ENCODE peak calls at places on chromosomes 2 and 18, in seven cellular contexts. One of them, this sample, is unnamed.

GRCh38 chr2:30336978-30337841 is 105.9 kb downstream of the LBH start:
- DNase-seq in mesendoderm: no peak
- DNase-seq in HepG2: no peak
- DNase-seq in A549: no peak
- DNase-seq in astrocyte: peak
- DNase-seq in mammary epithelial cell: no peak
- DNase-seq in IMR-90: peak
- DNase-seq in this sample: no peak

GRCh38 chr2:179876266-179876665 is 14.9 kb upstream of the ZNF385B start:
- DNase-seq in mesendoderm: no peak
- DNase-seq in mammary epithelial cell: no peak
- DNase-seq in HepG2: peak
- DNase-seq in IMR-90: no peak
- DNase-seq in A549: no peak
- DNase-seq in astrocyte: no peak
- DNase-seq in this sample: no peak

GRCh38 chr2:210620456-210620855 is 64.1 kb downstream of the CPS1 start:
- DNase-seq in HepG2: no peak
- DNase-seq in astrocyte: no peak
- DNase-seq in mammary epithelial cell: no peak
- DNase-seq in A549: no peak
- DNase-seq in mesendoderm: peak
- DNase-seq in IMR-90: no peak
- DNase-seq in this sample: no peak

GRCh38 chr18:6257950-6258349 is 156.8 kb downstream of the L3MBTL4 start:
- DNase-seq in A549: no peak
- DNase-seq in mesendoderm: peak
- DNase-seq in HepG2: peak
- DNase-seq in mammary epithelial cell: no peak
- DNase-seq in IMR-90: no peak
- DNase-seq in astrocyte: no peak
- DNase-seq in this sample: no peak

GRCh38 chr2:236161531-236161930 is 6.7 kb downstream of the GBX2 start:
- DNase-seq in HepG2: no peak
- DNase-seq in IMR-90: no peak
- DNase-seq in A549: no peak
- DNase-seq in astrocyte: no peak
- DNase-seq in mesendoderm: no peak
- DNase-seq in mammary epithelial cell: no peak
- DNase-seq in this sample: no peak

GRCh38 chr18:24368749-24369148 is 28.9 kb downstream of the OSBPL1A start:
- DNase-seq in IMR-90: peak
- DNase-seq in mesendoderm: peak
- DNase-seq in HepG2: no peak
- DNase-seq in mammary epithelial cell: peak
- DNase-seq in astrocyte: no peak
- DNase-seq in A549: no peak
- DNase-seq in this sample: no peak

GRCh38 chr18:25349926-25350560 is 1.9 kb downstream of the ZNF521 start:
- DNase-seq in HepG2: no peak
- DNase-seq in mesendoderm: peak
- DNase-seq in astrocyte: no peak
- DNase-seq in A549: no peak
- DNase-seq in IMR-90: peak
- DNase-seq in mammary epithelial cell: no peak
- DNase-seq in this sample: peak

GRCh38 chr2:151095463-151095862 is 166.2 kb downstream of the RBM43 start:
- DNase-seq in A549: no peak
- DNase-seq in astrocyte: no peak
- DNase-seq in mesendoderm: no peak
- DNase-seq in IMR-90: no peak
- DNase-seq in HepG2: no peak
- DNase-seq in mammary epithelial cell: peak
- DNase-seq in this sample: no peak

GRCh38 chr18:76801567-76802505 is 20.5 kb upstream of the ZNF236 start:
- DNase-seq in mesendoderm: peak
- DNase-seq in IMR-90: peak
- DNase-seq in HepG2: peak
- DNase-seq in astrocyte: no peak
- DNase-seq in A549: peak
- DNase-seq in mammary epithelial cell: peak
- DNase-seq in this sample: peak

GRCh38 chr2:3594493-3595281 is at the start of gene COLEC11:
- DNase-seq in mesendoderm: peak
- DNase-seq in mammary epithelial cell: no peak
- DNase-seq in astrocyte: peak
- DNase-seq in HepG2: no peak
- DNase-seq in A549: no peak
- DNase-seq in IMR-90: no peak
- DNase-seq in this sample: no peak

GRCh38 chr2:165898381-165898780 is 55.2 kb downstream of the TTC21B start:
- DNase-seq in mammary epithelial cell: peak
- DNase-seq in IMR-90: peak
- DNase-seq in A549: no peak
- DNase-seq in astrocyte: no peak
- DNase-seq in HepG2: no peak
- DNase-seq in mesendoderm: no peak
- DNase-seq in this sample: no peak

GRCh38 chr2:207489251-207489650 is 40.5 kb upstream of the CREB1 start:
- DNase-seq in mesendoderm: no peak
- DNase-seq in IMR-90: no peak
- DNase-seq in mammary epithelial cell: no peak
- DNase-seq in A549: no peak
- DNase-seq in HepG2: no peak
- DNase-seq in astrocyte: no peak
- DNase-seq in this sample: no peak
- H3K27ac ChIP-seq in mesendoderm: no peak
- H3K27ac ChIP-seq in IMR-90: no peak
- H3K27ac ChIP-seq in mammary epithelial cell: no peak
- H3K27ac ChIP-seq in A549: no peak
- H3K27ac ChIP-seq in HepG2: no peak
- H3K27ac ChIP-seq in astrocyte: no peak
- H3K27ac ChIP-seq in this sample: no peak

GRCh38 chr2:174666786-174667369 is 69.3 kb upstream of the WIPF1 start:
- DNase-seq in A549: no peak
- DNase-seq in mesendoderm: no peak
- DNase-seq in IMR-90: no peak
- DNase-seq in astrocyte: no peak
- DNase-seq in mammary epithelial cell: no peak
- DNase-seq in HepG2: no peak
- DNase-seq in this sample: no peak

GRCh38 chr2:174669321-174669720 is 71.7 kb upstream of the WIPF1 start:
- DNase-seq in mesendoderm: no peak
- DNase-seq in HepG2: no peak
- DNase-seq in astrocyte: no peak
- DNase-seq in IMR-90: no peak
- DNase-seq in mammary epithelial cell: no peak
- DNase-seq in A549: no peak
- DNase-seq in this sample: no peak

GRCh38 chr2:174666312-174666711 is 68.7 kb upstream of the WIPF1 start:
- DNase-seq in HepG2: no peak
- DNase-seq in mesendoderm: no peak
- DNase-seq in astrocyte: no peak
- DNase-seq in mammary epithelial cell: no peak
- DNase-seq in IMR-90: no peak
- DNase-seq in A549: no peak
- DNase-seq in this sample: no peak

GRCh38 chr2:174668075-174668474 is 70.5 kb upstream of the WIPF1 start:
- DNase-seq in HepG2: no peak
- DNase-seq in astrocyte: no peak
- DNase-seq in mammary epithelial cell: no peak
- DNase-seq in IMR-90: no peak
- DNase-seq in A549: no peak
- DNase-seq in mesendoderm: no peak
- DNase-seq in this sample: no peak

DNA sequence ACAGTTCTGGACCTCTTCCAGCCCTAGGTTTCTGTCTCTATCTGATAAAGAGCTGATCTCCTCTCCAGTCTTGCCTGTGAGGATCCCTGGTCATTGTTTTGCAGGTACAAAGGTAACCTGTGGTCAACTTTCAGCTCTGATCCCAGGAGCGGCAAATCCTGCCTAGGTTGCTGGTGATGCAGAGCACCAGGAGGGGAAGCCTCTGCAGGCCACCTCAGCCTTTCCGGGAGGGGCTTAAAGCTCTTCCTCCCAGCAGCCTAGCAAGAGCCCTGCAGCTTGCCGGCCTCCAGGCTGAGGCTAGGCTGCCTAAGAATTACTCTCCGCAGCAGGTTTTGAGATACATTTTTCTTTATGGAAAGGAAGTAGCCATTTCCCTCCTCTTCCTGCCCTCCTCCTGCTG is 69.9 kb upstream of the WIPF1 start:
- DNase-seq in A549: no peak
- DNase-seq in HepG2: no peak
- DNase-seq in IMR-90: no peak
- DNase-seq in astrocyte: no peak
- DNase-seq in mammary epithelial cell: no peak
- DNase-seq in mesendoderm: peak
- DNase-seq in this sample: no peak
- H3K4me2 ChIP-seq in A549: no peak
- H3K4me2 ChIP-seq in HepG2: no peak
- H3K4me2 ChIP-seq in IMR-90: no peak
- H3K4me2 ChIP-seq in astrocyte: no peak
- H3K4me2 ChIP-seq in mammary epithelial cell: no peak
- H3K4me2 ChIP-seq in mesendoderm: no peak
- H3K4me2 ChIP-seq in this sample: no peak

GRCh38 chr2:68799615-68800400 is 65.2 kb downstream of the ARHGAP25 start:
- DNase-seq in IMR-90: no peak
- DNase-seq in HepG2: no peak
- DNase-seq in mammary epithelial cell: peak
- DNase-seq in mesendoderm: peak
- DNase-seq in astrocyte: no peak
- DNase-seq in A549: no peak
- DNase-seq in this sample: no peak

GRCh38 chr2:68799138-68799537 is 64.5 kb downstream of the ARHGAP25 start:
- DNase-seq in mesendoderm: no peak
- DNase-seq in IMR-90: no peak
- DNase-seq in HepG2: no peak
- DNase-seq in mammary epithelial cell: peak
- DNase-seq in astrocyte: no peak
- DNase-seq in A549: no peak
- DNase-seq in this sample: no peak

GRCh38 chr2:68798574-68798973 is 64.0 kb downstream of the ARHGAP25 start:
- DNase-seq in astrocyte: no peak
- DNase-seq in IMR-90: no peak
- DNase-seq in mammary epithelial cell: no peak
- DNase-seq in HepG2: no peak
- DNase-seq in A549: no peak
- DNase-seq in mesendoderm: no peak
- DNase-seq in this sample: no peak

GRCh38 chr2:68800517-68800916 is 65.9 kb downstream of the ARHGAP25 start:
- DNase-seq in A549: no peak
- DNase-seq in astrocyte: no peak
- DNase-seq in mammary epithelial cell: no peak
- DNase-seq in mesendoderm: no peak
- DNase-seq in IMR-90: no peak
- DNase-seq in HepG2: no peak
- DNase-seq in this sample: no peak

GRCh38 chr2:68796306-68796905 is 61.8 kb downstream of the ARHGAP25 start:
- DNase-seq in IMR-90: peak
- DNase-seq in A549: no peak
- DNase-seq in mesendoderm: no peak
- DNase-seq in astrocyte: no peak
- DNase-seq in HepG2: no peak
- DNase-seq in mammary epithelial cell: no peak
- DNase-seq in this sample: no peak
- H3K27ac ChIP-seq in IMR-90: no peak
- H3K27ac ChIP-seq in A549: no peak
- H3K27ac ChIP-seq in mesendoderm: no peak
- H3K27ac ChIP-seq in astrocyte: no peak
- H3K27ac ChIP-seq in HepG2: no peak
- H3K27ac ChIP-seq in mammary epithelial cell: peak
- H3K27ac ChIP-seq in this sample: no peak

GRCh38 chr2:134371041-134371440 is 117.2 kb downstream of the MGAT5 start:
- DNase-seq in HepG2: no peak
- DNase-seq in mesendoderm: no peak
- DNase-seq in mammary epithelial cell: no peak
- DNase-seq in astrocyte: no peak
- DNase-seq in IMR-90: no peak
- DNase-seq in A549: no peak
- DNase-seq in this sample: no peak
- H3K4me2 ChIP-seq in HepG2: no peak
- H3K4me2 ChIP-seq in mesendoderm: no peak
- H3K4me2 ChIP-seq in mammary epithelial cell: no peak
- H3K4me2 ChIP-seq in astrocyte: no peak
- H3K4me2 ChIP-seq in IMR-90: no peak
- H3K4me2 ChIP-seq in A549: no peak
- H3K4me2 ChIP-seq in this sample: no peak

DNA sequence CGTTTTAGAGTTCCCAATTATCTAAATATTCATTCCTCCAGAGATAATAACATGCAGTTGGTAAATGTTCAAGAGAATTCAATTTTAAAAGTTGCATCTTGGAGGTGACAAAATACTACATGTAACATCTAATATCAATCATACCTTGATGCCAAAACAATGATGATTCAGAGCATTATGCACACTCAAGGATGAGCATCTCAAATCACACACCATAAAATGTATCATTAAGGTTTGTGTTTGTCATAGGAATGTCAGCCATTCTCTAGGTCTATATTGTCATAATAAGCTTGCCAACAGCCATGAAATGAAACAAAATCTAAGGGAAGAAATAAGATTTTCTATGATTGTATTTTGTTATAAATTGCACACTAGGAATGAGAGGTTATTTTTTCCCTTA is 1667.0 kb downstream of the DPP10 start:
- DNase-seq in IMR-90: no peak
- DNase-seq in A549: no peak
- DNase-seq in mesendoderm: no peak
- DNase-seq in astrocyte: no peak
- DNase-seq in HepG2: no peak
- DNase-seq in mammary epithelial cell: no peak
- DNase-seq in this sample: no peak
- H3K27ac ChIP-seq in IMR-90: no peak
- H3K27ac ChIP-seq in A549: no peak
- H3K27ac ChIP-seq in mesendoderm: no peak
- H3K27ac ChIP-seq in astrocyte: no peak
- H3K27ac ChIP-seq in HepG2: no peak
- H3K27ac ChIP-seq in mammary epithelial cell: no peak
- H3K27ac ChIP-seq in this sample: no peak

DNA sequence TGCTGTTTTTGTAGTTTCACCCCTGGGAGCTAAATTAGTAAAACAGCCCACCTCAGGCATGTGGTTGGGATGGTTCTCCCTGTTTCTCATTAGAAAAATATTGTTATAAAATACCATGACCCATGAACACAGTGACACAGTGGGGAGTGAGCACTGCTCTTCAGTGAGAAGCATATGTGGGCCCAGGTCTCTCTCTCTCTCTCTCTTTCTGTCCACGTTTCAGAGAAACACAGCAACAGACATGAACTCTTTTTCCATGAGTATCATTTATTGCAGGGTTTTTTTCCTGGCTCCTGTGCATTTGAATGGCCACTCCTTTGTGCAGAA is 41.3 kb downstream of the CYRIA start:
- DNase-seq in IMR-90: no peak
- DNase-seq in A549: no peak
- DNase-seq in mammary epithelial cell: no peak
- DNase-seq in HepG2: no peak
- DNase-seq in astrocyte: no peak
- DNase-seq in mesendoderm: no peak
- DNase-seq in this sample: no peak
- H3K4me2 ChIP-seq in IMR-90: no peak
- H3K4me2 ChIP-seq in A549: no peak
- H3K4me2 ChIP-seq in mammary epithelial cell: no peak
- H3K4me2 ChIP-seq in HepG2: no peak
- H3K4me2 ChIP-seq in astrocyte: no peak
- H3K4me2 ChIP-seq in mesendoderm: no peak
- H3K4me2 ChIP-seq in this sample: no peak

GRCh38 chr2:147800316-147800715 is 44.5 kb upstream of the ACVR2A start:
- DNase-seq in A549: no peak
- DNase-seq in HepG2: no peak
- DNase-seq in IMR-90: no peak
- DNase-seq in mesendoderm: no peak
- DNase-seq in astrocyte: no peak
- DNase-seq in mammary epithelial cell: no peak
- DNase-seq in this sample: no peak
- H3K27ac ChIP-seq in A549: no peak
- H3K27ac ChIP-seq in HepG2: no peak
- H3K27ac ChIP-seq in IMR-90: no peak
- H3K27ac ChIP-seq in mesendoderm: no peak
- H3K27ac ChIP-seq in astrocyte: no peak
- H3K27ac ChIP-seq in mammary epithelial cell: no peak
- H3K27ac ChIP-seq in this sample: no peak